ENCODE peak calls at places on chromosomes 13 and 19, in nine cellular contexts. F is CD8-positive, alpha-beta T cell; T is AG09309; D is RWPE1; V is WTC11; P is upper lobe of right lung; W is WERI-Rb-1; K is sigmoid colon; G is tibial artery. I is an unnamed sample.
A peak's percentile ranks its signal among the peaks of the same experiment; 100 is the strongest.

GRCh38 chr13:50129923-50130685 is 114.9 kb downstream of the KCNRG start:
- DNase-seq in F (no peak), V (peak; percentile 49), G (peak; percentile 85), W (no peak), P (peak; percentile 71), K (peak; percentile 70), D (no peak), T (no peak), I (peak; percentile 43)

GRCh38 chr13:27728271-27728670 is 64.0 kb upstream of the GSX1 start:
- DNase-seq in P (no peak), K (no peak), T (no peak), W (no peak), F (no peak), D (no peak), V (peak; percentile 29), G (no peak), I (no peak)

GRCh38 chr19:32397736-32398135 is 7.8 kb upstream of the DPY19L3 start:
- DNase-seq in P (no peak), W (no peak), F (no peak), D (no peak), T (no peak), V (no peak), G (no peak), K (no peak), I (peak; percentile 53)

GRCh38 chr13:52002361-52002760 is 8.9 kb downstream of the ATP7B start:
- DNase-seq in D (no peak), F (no peak), W (no peak), P (no peak), G (no peak), T (no peak), K (no peak), V (no peak), I (no peak)

GRCh38 chr19:6333439-6333838 is at the start of gene ACER1:
- DNase-seq in G (no peak), P (no peak), K (no peak), D (no peak), T (no peak), V (no peak), W (no peak), F (no peak), I (no peak)

GRCh38 chr13:92994056-92994455 is 232.6 kb upstream of the GPC6 start:
- DNase-seq in D (peak; percentile 5), F (no peak), G (no peak), W (no peak), K (no peak), V (no peak), P (no peak), T (no peak), I (peak; percentile 22)

GRCh38 chr13:39259371-39259770 is 221.1 kb downstream of the NHLRC3 start:
- DNase-seq in K (no peak), V (no peak), F (no peak), P (no peak), D (no peak), G (no peak), W (no peak), T (no peak), I (no peak)

GRCh38 chr13:100208596-100208995 is 119.7 kb downstream of the PCCA start:
- DNase-seq in V (no peak), F (no peak), K (no peak), T (no peak), P (no peak), W (no peak), G (no peak), D (no peak), I (no peak)

GRCh38 chr19:17327068-17327653 is 7.5 kb downstream of the ANO8 start:
- DNase-seq in V (no peak), D (no peak), W (no peak), F (no peak), P (no peak), K (no peak), T (no peak), G (no peak), I (no peak)

GRCh38 chr19:54462072-54462712 is 1.4 kb downstream of the LENG9 start:
- DNase-seq in G (peak; percentile 71), D (no peak), V (no peak), T (no peak), W (no peak), F (no peak), K (peak; percentile 71), P (no peak), I (peak; percentile 36)

GRCh38 chr19:47310819-47311218 is 1.2 kb downstream of the C5AR1 start:
- DNase-seq in F (no peak), K (no peak), G (peak; percentile 76), V (no peak), D (peak; percentile 52), W (no peak), T (no peak), P (peak; percentile 79), I (peak; percentile 94)

GRCh38 chr13:29619995-29620394 is 24.5 kb upstream of the SLC7A1 start:
- DNase-seq in P (no peak), F (no peak), W (no peak), T (no peak), K (no peak), V (no peak), D (peak; percentile 8), G (no peak), I (no peak)

GRCh38 chr19:39824143-39825092 is 9.5 kb downstream of the DYRK1B start:
- DNase-seq in W (peak; percentile 93), G (peak; percentile 94), D (peak; percentile 88), F (peak; percentile 72), K (peak; percentile 96), T (peak; percentile 74), V (peak; percentile 91), P (peak; percentile 87), I (no peak)

GRCh38 chr13:111472083-111472482 is 151.6 kb downstream of the TEX29 start:
- DNase-seq in P (no peak), W (no peak), K (peak; percentile 42), V (no peak), D (no peak), T (no peak), G (no peak), F (no peak), I (no peak)

GRCh38 chr19:17289489-17289888 is 7.8 kb downstream of the ANKLE1 start:
- DNase-seq in W (peak; percentile 55), T (peak; percentile 61), D (peak; percentile 87), G (no peak), F (no peak), K (peak; percentile 77), V (peak; percentile 91), P (peak; percentile 79), I (no peak)

GRCh38 chr19:12664406-12665280 is 1.9 kb downstream of the MAN2B1 start:
- DNase-seq in D (no peak), W (peak; percentile 65), P (no peak), G (no peak), V (peak; percentile 96), T (no peak), K (no peak), F (no peak), I (no peak)

GRCh38 chr19:28605501-28606268 is 607.3 kb downstream of the UQCRFS1 start:
- DNase-seq in P (no peak), D (no peak), T (no peak), K (no peak), V (no peak), G (no peak), F (no peak), W (no peak), I (no peak)

GRCh38 chr13:65725001-65725400 is 1505.1 kb downstream of the PCDH9 start:
- DNase-seq in V (no peak), W (no peak), T (no peak), P (no peak), F (no peak), D (no peak), K (no peak), G (no peak), I (no peak)

GRCh38 chr19:14472202-14472961 is 2.8 kb downstream of the PTGER1 start:
- DNase-seq in P (peak; percentile 88), G (peak; percentile 79), K (no peak), W (peak; percentile 74), T (no peak), V (peak; percentile 91), F (peak; percentile 81), D (peak; percentile 70), I (peak; percentile 59)

GRCh38 chr19:34847393-34847792 is 74.4 kb upstream of the ZNF599 start:
- DNase-seq in D (no peak), T (no peak), K (no peak), W (no peak), P (no peak), G (no peak), F (no peak), V (no peak), I (no peak)
- TF ChIP-seq CTCF in D (no peak), T (no peak), K (no peak), W (no peak), P (no peak), G (no peak), F (no peak), V (no peak), I (no peak)

DNA sequence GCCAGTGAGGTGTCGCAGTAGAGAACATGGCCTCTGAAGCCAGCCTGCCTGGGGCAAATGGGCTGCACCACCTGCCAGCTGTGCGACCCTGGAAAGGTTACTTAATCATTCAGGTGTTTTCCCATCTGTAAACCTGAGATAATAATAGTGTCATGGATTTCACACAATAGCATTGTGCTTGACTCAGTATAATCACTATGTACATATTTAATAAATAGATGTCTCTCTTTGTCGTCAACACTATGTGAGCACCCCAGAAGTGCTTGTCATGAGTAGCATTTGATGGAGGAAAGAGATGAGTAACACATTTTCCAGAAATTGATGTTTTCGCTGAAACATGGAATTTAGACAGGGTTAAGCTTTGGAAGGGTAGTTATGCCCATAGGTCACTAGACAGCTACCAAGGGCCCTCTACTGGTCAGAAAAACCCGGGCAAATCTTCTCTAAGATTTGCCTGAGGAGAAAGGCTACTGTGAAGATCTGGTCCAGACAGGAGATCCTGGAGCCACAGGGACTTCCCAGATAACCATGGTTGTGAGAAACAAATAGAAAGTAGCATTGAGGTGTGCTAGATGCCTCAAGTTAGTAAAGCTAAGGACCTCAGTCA is 9.5 kb upstream of the MBNL2 start:
- DNase-seq in V (peak; percentile 12), K (no peak), D (peak; percentile 38), W (peak; percentile 69), T (no peak), F (no peak), G (no peak), P (no peak), I (peak; percentile 75)
- TF ChIP-seq CTCF in V (no peak), K (peak; percentile 50), D (no peak), W (peak; percentile 82), T (peak; percentile 75), F (no peak), G (peak; percentile 43), P (peak; percentile 63), I (peak; percentile 69)

GRCh38 chr13:58960909-58961308 is 1202.8 kb downstream of the DIAPH3 start:
- DNase-seq in V (no peak), W (no peak), K (no peak), G (no peak), T (no peak), D (peak; percentile 4), P (no peak), F (no peak), I (peak; percentile 14)
- TF ChIP-seq CTCF in V (peak; percentile 18), W (no peak), K (no peak), G (no peak), T (no peak), D (no peak), P (peak; percentile 15), F (no peak), I (peak; percentile 17)

DNA sequence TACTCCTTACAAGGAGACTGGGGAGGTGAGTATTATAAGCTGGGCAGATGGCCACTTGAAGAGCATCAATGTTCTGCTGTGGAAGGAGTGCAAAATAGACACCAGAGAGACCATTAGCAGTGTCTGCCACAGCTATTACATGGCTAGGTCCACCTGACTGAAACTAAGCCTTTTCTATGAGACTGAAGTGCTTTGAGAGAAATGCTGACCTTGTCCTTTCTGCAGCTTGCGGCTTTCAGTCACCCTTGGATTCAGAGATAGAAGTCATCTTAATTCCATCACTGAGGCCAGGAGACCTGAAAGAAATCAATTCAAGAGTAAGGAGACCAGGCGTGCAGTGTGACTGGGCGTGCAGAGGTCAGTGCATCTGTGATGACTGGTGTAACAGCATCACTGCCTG is 1.3 kb upstream of the ZFP28 start:
- DNase-seq in W (no peak), F (no peak), T (no peak), D (no peak), P (no peak), V (no peak), K (no peak), G (no peak), I (no peak)
- TF ChIP-seq CTCF in W (no peak), F (no peak), T (no peak), D (no peak), P (no peak), V (no peak), K (no peak), G (no peak), I (no peak)